ENCODE peak calls at places on chromosome 13, in seven cellular contexts. A, C, F, N, P, S and L are unnamed samples.

GRCh38 chr13:112475889-112476288 is 99.7 kb downstream of the SPACA7 start:
- DNase-seq in A (no peak), C (no peak), F (no peak), N (no peak), P (no peak), S (no peak), L (no peak)

GRCh38 chr13:23433171-23434153 is at the start of gene SACS:
- DNase-seq in A (peak), C (peak), F (no peak), N (peak), P (no peak), S (no peak), L (no peak)

GRCh38 chr13:72259528-72259927 is 392.5 kb upstream of the DACH1 start:
- DNase-seq in A (no peak), C (no peak), F (no peak), N (no peak), P (no peak), S (no peak), L (no peak)

GRCh38 chr13:30634838-30635237 is 17.1 kb downstream of the USPL1 start:
- DNase-seq in A (no peak), C (no peak), F (no peak), N (no peak), P (no peak), S (no peak), L (no peak)

GRCh38 chr13:63449549-63449948 is 2033.9 kb upstream of the PCDH20 start:
- DNase-seq in A (no peak), C (no peak), F (no peak), N (no peak), P (no peak), S (no peak), L (no peak)

GRCh38 chr13:36862002-36862706 is 43.1 kb downstream of the RFXAP start:
- DNase-seq in A (peak), C (no peak), F (no peak), N (no peak), P (no peak), S (no peak), L (no peak)

GRCh38 chr13:45615501-45616101 is at the start of gene ERICH6B:
- DNase-seq in A (peak), C (peak), F (no peak), N (peak), P (no peak), S (no peak), L (no peak)

GRCh38 chr13:78428646-78429045 is 174.7 kb downstream of the POU4F1 start:
- DNase-seq in A (no peak), C (no peak), F (no peak), N (no peak), P (no peak), S (no peak), L (no peak)

GRCh38 chr13:110376120-110376519 is 69.0 kb downstream of the COL4A2 start:
- DNase-seq in A (no peak), C (no peak), F (no peak), N (no peak), P (no peak), S (no peak), L (no peak)

GRCh38 chr13:50745542-50745941 is 98.0 kb downstream of the DLEU7 start:
- DNase-seq in A (peak), C (no peak), F (no peak), N (no peak), P (no peak), S (no peak), L (no peak)

GRCh38 chr13:111389621-111390521 is 69.4 kb downstream of the TEX29 start:
- DNase-seq in A (no peak), C (no peak), F (no peak), N (no peak), P (peak), S (no peak), L (no peak)

GRCh38 chr13:50116430-50116973 is 101.3 kb downstream of the KCNRG start:
- DNase-seq in A (no peak), C (no peak), F (no peak), N (no peak), P (no peak), S (no peak), L (no peak)

GRCh38 chr13:87671031-87671823 is at the start of gene SLITRK5:
- DNase-seq in A (no peak), C (peak), F (peak), N (peak), P (peak), S (no peak), L (peak)

GRCh38 chr13:49538404-49538803 is 42.7 kb downstream of the PHF11 start:
- DNase-seq in A (no peak), C (no peak), F (no peak), N (no peak), P (no peak), S (no peak), L (no peak)

GRCh38 chr13:82815791-82816190 is 1066.5 kb downstream of the SLITRK1 start:
- DNase-seq in A (no peak), C (no peak), F (no peak), N (no peak), P (no peak), S (no peak), L (no peak)

GRCh38 chr13:48634631-48635030 is 19.1 kb upstream of the CYSLTR2 start:
- DNase-seq in A (no peak), C (no peak), F (no peak), N (no peak), P (no peak), S (no peak), L (no peak)

GRCh38 chr13:27595055-27595811 is 25.1 kb downstream of the LNX2 start:
- DNase-seq in A (peak), C (no peak), F (no peak), N (no peak), P (no peak), S (no peak), L (no peak)

GRCh38 chr13:114124921-114125320 is 7.5 kb downstream of the RASA3 start:
- DNase-seq in A (peak), C (no peak), F (peak), N (no peak), P (no peak), S (no peak), L (no peak)

GRCh38 chr13:33015791-33016323 is 366 bp upstream of the KL start:
- DNase-seq in A (no peak), C (no peak), F (no peak), N (peak), P (no peak), S (no peak), L (no peak)

GRCh38 chr13:40668335-40668734 is 1.9 kb upstream of the FOXO1 start:
- DNase-seq in A (no peak), C (no peak), F (no peak), N (peak), P (no peak), S (no peak), L (peak)

GRCh38 chr13:23656637-23657036 is 86.4 kb downstream of the TNFRSF19 start:
- DNase-seq in A (no peak), C (no peak), F (no peak), N (no peak), P (no peak), S (no peak), L (no peak)

GRCh38 chr13:52348983-52349780 is 56.8 kb downstream of the THSD1 start:
- DNase-seq in A (peak), C (no peak), F (no peak), N (no peak), P (no peak), S (no peak), L (no peak)

GRCh38 chr13:101942038-101942437 is 459.8 kb downstream of the FGF14 start:
- DNase-seq in A (peak), C (peak), F (no peak), N (peak), P (no peak), S (no peak), L (no peak)

GRCh38 chr13:45490068-45490467 is 25.3 kb downstream of the COG3 start:
- DNase-seq in A (no peak), C (no peak), F (no peak), N (no peak), P (no peak), S (no peak), L (no peak)

GRCh38 chr13:112877066-112877465 is 91.9 kb upstream of the MCF2L start:
- DNase-seq in A (no peak), C (no peak), F (no peak), N (no peak), P (no peak), S (no peak), L (no peak)

GRCh38 chr13:31000889-31001288 is 68.4 kb downstream of the TEX26 start:
- DNase-seq in A (no peak), C (no peak), F (no peak), N (no peak), P (no peak), S (no peak), L (no peak)

GRCh38 chr13:76620036-76620435 is 266.2 kb downstream of the KCTD12 start:
- DNase-seq in A (peak), C (no peak), F (no peak), N (no peak), P (no peak), S (no peak), L (no peak)

GRCh38 chr13:20448470-20448869 is 77.2 kb downstream of the CRYL1 start:
- DNase-seq in A (no peak), C (no peak), F (no peak), N (no peak), P (no peak), S (no peak), L (no peak)

GRCh38 chr13:29136341-29136740 is 316.2 kb downstream of the MTUS2 start:
- DNase-seq in A (no peak), C (no peak), F (no peak), N (no peak), P (no peak), S (no peak), L (no peak)

GRCh38 chr13:41751277-41751676 is 209.6 kb downstream of the VWA8 start:
- DNase-seq in A (no peak), C (no peak), F (no peak), N (no peak), P (no peak), S (no peak), L (no peak)

GRCh38 chr13:74930402-74931165 is 551.4 kb downstream of the TBC1D4 start:
- DNase-seq in A (peak), C (no peak), F (no peak), N (no peak), P (no peak), S (no peak), L (no peak)

GRCh38 chr13:110287031-110287828 is 19.7 kb downstream of the COL4A1 start:
- DNase-seq in A (no peak), C (no peak), F (no peak), N (no peak), P (peak), S (no peak), L (no peak)